ENCODE peak calls at places on chromosomes 2 and 18, in eight cellular contexts. P is K562, B is transverse colon, J is esophagus muscularis mucosa, D is stomach, T is HepG2, K is SK-N-SH, Y is H1. E is an unnamed sample.

GRCh38 chr2:9814129-9814868 is 29.0 kb upstream of the TAF1B start:
- DNase-seq in D (peak), J (no peak), K (no peak), B (no peak), Y (no peak), T (no peak), P (no peak), E (no peak)

GRCh38 chr2:160419776-160420521 is 73.7 kb downstream of the RBMS1 start:
- DNase-seq in B (no peak), D (no peak), K (no peak), P (no peak), Y (no peak), T (no peak), J (no peak), E (no peak)

GRCh38 chr2:238065447-238065846 is 4.6 kb downstream of the SCLY start:
- DNase-seq in Y (no peak), D (no peak), P (no peak), J (no peak), B (no peak), T (no peak), K (no peak), E (no peak)

GRCh38 chr2:53422979-53423378 is 344.6 kb upstream of the CHAC2 start:
- DNase-seq in T (peak), Y (peak), B (peak), D (peak), P (peak), K (peak), J (no peak), E (no peak)

GRCh38 chr2:30380824-30381223 is 66.2 kb upstream of the LCLAT1 start:
- DNase-seq in Y (no peak), T (no peak), J (no peak), B (no peak), D (no peak), K (no peak), P (no peak), E (no peak)

GRCh38 chr2:136136921-136137320 is 19.0 kb upstream of the CXCR4 start:
- DNase-seq in Y (no peak), B (no peak), P (no peak), J (no peak), T (no peak), D (no peak), K (no peak), E (no peak)

GRCh38 chr2:70442301-70443077 is 111.1 kb downstream of the TGFA start:
- DNase-seq in D (no peak), Y (peak), J (peak), P (no peak), T (no peak), B (no peak), K (no peak), E (no peak)

GRCh38 chr2:23271230-23271629 is 113.7 kb upstream of the KLHL29 start:
- DNase-seq in K (no peak), J (no peak), Y (no peak), P (no peak), T (no peak), D (no peak), B (no peak), E (no peak)

GRCh38 chr2:127154985-127155650 is 48.2 kb upstream of the BIN1 start:
- DNase-seq in D (no peak), Y (no peak), P (no peak), B (no peak), K (no peak), J (no peak), T (no peak), E (no peak)

GRCh38 chr2:9057939-9058761 is 54.7 kb upstream of the MBOAT2 start:
- DNase-seq in T (no peak), K (no peak), D (no peak), P (no peak), J (no peak), Y (no peak), B (no peak), E (no peak)

GRCh38 chr2:219388127-219388844 is 574 bp upstream of the DNPEP start:
- DNase-seq in Y (peak), K (peak), J (peak), D (peak), P (peak), T (peak), B (peak), E (peak)

GRCh38 chr2:42794271-42795046 is 2.1 kb upstream of the HAAO start:
- DNase-seq in B (peak), D (no peak), Y (no peak), K (peak), T (peak), J (no peak), P (peak), E (no peak)

GRCh38 chr2:135245055-135245454 is 193.0 kb downstream of the RAB3GAP1 start:
- DNase-seq in D (no peak), B (no peak), K (no peak), P (peak), Y (no peak), T (peak), J (no peak), E (no peak)

GRCh38 chr2:142223309-142223708 is 92.5 kb upstream of the LRP1B start:
- DNase-seq in T (no peak), K (no peak), Y (no peak), D (no peak), J (no peak), P (no peak), B (no peak), E (no peak)

GRCh38 chr2:54396107-54396506 is 60.0 kb upstream of the SPTBN1 start:
- DNase-seq in T (no peak), K (no peak), B (no peak), Y (no peak), D (no peak), J (no peak), P (no peak), E (no peak)

GRCh38 chr2:230347659-230348305 is 20.8 kb downstream of the SP140L start:
- DNase-seq in J (no peak), K (no peak), B (no peak), T (no peak), D (no peak), P (no peak), Y (no peak), E (no peak)

GRCh38 chr2:117960231-117960630 is 53.6 kb downstream of the CCDC93 start:
- DNase-seq in J (no peak), D (no peak), P (no peak), B (peak), Y (no peak), T (no peak), K (no peak), E (no peak)

GRCh38 chr2:117958186-117958585 is 55.7 kb downstream of the CCDC93 start:
- DNase-seq in K (no peak), D (no peak), P (no peak), J (no peak), Y (no peak), T (no peak), B (no peak), E (no peak)

GRCh38 chr2:117961201-117961600 is 52.7 kb downstream of the CCDC93 start:
- DNase-seq in J (no peak), T (no peak), P (no peak), Y (no peak), D (no peak), K (no peak), B (no peak), E (no peak)

GRCh38 chr2:117956036-117956791 is 57.7 kb downstream of the CCDC93 start:
- DNase-seq in B (no peak), J (no peak), T (no peak), D (no peak), P (no peak), Y (no peak), K (no peak), E (no peak)

DNA sequence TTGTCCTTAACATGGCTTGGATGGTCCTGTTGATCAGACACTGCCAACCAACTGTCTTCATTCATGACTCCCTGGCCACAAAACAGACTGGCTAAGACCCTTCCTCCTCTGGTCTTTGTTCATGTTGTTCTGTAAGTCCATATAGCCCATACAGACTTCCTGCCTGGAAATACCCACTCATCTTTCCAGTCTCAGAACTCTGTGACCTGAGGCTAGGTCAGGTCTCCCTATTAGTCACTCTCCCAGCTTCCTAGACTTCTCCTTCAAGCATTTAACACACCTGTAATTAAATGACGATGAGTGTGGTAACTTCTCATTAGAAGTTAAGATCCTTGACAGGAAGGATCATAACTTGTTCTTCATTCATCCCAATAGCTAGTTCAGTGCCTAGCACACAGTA is 56.3 kb downstream of the CCDC93 start:
- DNase-seq in P (no peak), K (no peak), Y (no peak), T (no peak), B (no peak), D (no peak), J (no peak), E (no peak)
- TF ChIP-seq POLR2AphosphoS5 in P (no peak), K (no peak), Y (no peak), T (no peak), B (no peak), D (no peak), J (no peak), E (no peak)

DNA sequence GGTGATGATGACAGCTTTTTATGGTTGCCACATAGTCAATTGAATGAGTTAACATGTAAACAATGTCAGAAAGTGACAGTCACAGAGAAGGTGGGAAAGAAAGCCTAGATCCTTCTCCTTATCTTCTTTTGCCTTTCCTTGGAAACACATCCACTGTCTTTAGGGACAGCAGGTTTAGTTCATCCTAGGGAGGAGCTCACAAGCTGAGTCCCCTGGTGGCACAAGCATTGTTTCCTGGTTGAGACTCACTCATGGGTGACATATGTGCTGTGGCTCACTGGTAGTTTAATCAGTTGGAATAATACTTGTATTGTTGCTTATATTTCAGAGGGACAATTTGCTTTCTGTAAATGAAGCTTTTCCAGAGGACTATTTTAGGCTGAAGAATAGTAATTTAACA is 598.5 kb downstream of the CNTNAP5 start:
- DNase-seq in D (no peak), P (no peak), Y (no peak), T (no peak), J (no peak), B (no peak), K (no peak), E (no peak)
- TF ChIP-seq CTCF in D (no peak), P (no peak), Y (no peak), T (no peak), J (no peak), B (no peak), K (no peak), E (no peak)

DNA sequence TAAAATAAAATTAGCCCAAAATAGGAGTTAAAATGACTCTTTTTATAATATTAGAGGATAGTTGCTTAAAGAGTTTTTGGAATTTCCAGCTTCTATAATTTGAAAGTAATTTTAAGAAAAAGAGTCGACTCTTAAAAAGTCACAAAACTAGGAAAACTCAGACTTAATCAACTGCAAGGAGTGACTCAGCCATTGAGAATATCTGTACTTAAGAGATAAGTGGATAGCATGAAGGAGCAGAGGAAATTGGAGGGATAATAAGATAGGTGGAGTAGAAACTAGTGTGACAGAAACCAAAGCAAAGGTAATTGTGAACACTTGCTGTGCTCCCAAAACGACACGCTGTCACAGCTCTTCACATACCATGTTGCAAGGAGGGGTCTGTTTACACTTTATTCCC is 8.4 kb downstream of the RSAD2 start:
- DNase-seq in T (no peak), Y (no peak), J (no peak), P (peak), B (no peak), K (no peak), D (no peak), E (no peak)
- TF ChIP-seq EP300 in T (no peak), Y (no peak), J (no peak), P (peak), B (no peak), K (no peak), D (no peak), E (no peak)

GRCh38 chr2:196293751-196294486 is 122.5 kb upstream of the STK17B start:
- DNase-seq in B (no peak), K (no peak), Y (no peak), T (no peak), J (no peak), P (no peak), D (no peak), E (no peak)
- TF ChIP-seq POLR2AphosphoS5 in B (no peak), K (peak), Y (no peak), T (no peak), J (no peak), P (no peak), D (no peak), E (no peak)

DNA sequence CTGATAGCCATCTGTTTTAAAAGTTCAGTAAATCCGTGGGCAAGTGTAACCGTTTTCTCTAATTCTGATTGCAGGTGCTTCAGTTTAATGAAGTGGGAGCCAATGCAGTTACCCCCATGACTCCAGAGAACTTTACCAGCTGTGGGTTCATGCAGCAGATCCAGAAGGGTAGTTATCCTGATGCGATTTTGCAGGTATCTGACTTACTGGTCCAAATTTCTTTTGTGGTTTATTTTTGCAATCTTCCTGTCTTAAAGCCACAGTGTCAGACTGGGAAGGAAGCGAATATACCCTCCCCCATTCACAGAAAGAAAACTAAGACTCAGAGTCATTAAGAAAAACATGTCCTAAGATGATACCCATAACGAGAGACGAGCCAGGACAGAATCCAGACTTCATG is 7.7 kb downstream of the SERPINB2 start:
- DNase-seq in T (no peak), P (no peak), D (no peak), J (no peak), K (no peak), B (no peak), Y (no peak), E (no peak)
- TF ChIP-seq CTCF in T (no peak), P (no peak), D (no peak), J (no peak), K (no peak), B (no peak), Y (no peak), E (no peak)

E was measured in suprapubic skin.